ENCODE peak calls at places on chromosomes 16 and 17, in four cellular contexts. E is PC-9, B is heart right ventricle, G is lower leg skin. U is an unnamed sample.

GRCh38 chr16:24838554-24839266 is 7.1 kb upstream of the SLC5A11 start:
- DNase-seq in E (peak), B (no peak), G (no peak), U (no peak)

GRCh38 chr17:47615766-47616424 is 33.8 kb upstream of the KPNB1 start:
- DNase-seq in E (no peak), B (no peak), G (no peak), U (no peak)

GRCh38 chr17:60322056-60322387 is 69.9 kb downstream of the USP32 start:
- DNase-seq in E (no peak), B (no peak), G (no peak), U (no peak)

GRCh38 chr17:34511265-34511664 is 68.1 kb upstream of the TMEM132E start:
- DNase-seq in E (no peak), B (peak), G (no peak), U (no peak)

GRCh38 chr16:27224741-27225300 is 21.5 kb downstream of the KDM8 start:
- DNase-seq in E (no peak), B (no peak), G (no peak), U (no peak)

GRCh38 chr16:54501797-54502196 is 215.2 kb upstream of the IRX3 start:
- DNase-seq in E (no peak), B (no peak), G (no peak), U (no peak)

GRCh38 chr16:10408824-10409381 is 23.0 kb downstream of the ATF7IP2 start:
- DNase-seq in E (no peak), B (no peak), G (no peak), U (no peak)

GRCh38 chr16:27436921-27437650 is 35.1 kb downstream of the IL21R start:
- DNase-seq in E (no peak), B (no peak), G (no peak), U (no peak)

GRCh38 chr17:81004336-81005015 is 12.8 kb downstream of the CHMP6 start:
- DNase-seq in E (no peak), B (no peak), G (no peak), U (no peak)

GRCh38 chr17:39461911-39462641 is 790 bp downstream of the CDK12 start:
- DNase-seq in E (no peak), B (peak), G (peak), U (no peak)

GRCh38 chr16:1277945-1278282 is 22.0 kb downstream of the TPSD1 start:
- DNase-seq in E (no peak), B (no peak), G (no peak), U (no peak)

GRCh38 chr17:71458322-71458721 is 662.5 kb upstream of the SOX9 start:
- DNase-seq in E (no peak), B (no peak), G (no peak), U (no peak)

GRCh38 chr17:82956726-82957468 is 117.1 kb upstream of the ZNF750 start:
- DNase-seq in E (no peak), B (no peak), G (no peak), U (no peak)

GRCh38 chr17:9473716-9474115 is 101.9 kb downstream of the STX8 start:
- DNase-seq in E (no peak), B (no peak), G (no peak), U (no peak)

GRCh38 chr17:77504652-77505459 is 364.1 kb downstream of the SEC14L1 start:
- DNase-seq in E (no peak), B (no peak), G (no peak), U (no peak)

GRCh38 chr17:145671-146541 is 8.5 kb downstream of the SCGB1C2 start:
- DNase-seq in E (no peak), B (no peak), G (peak), U (no peak)

GRCh38 chr17:78379134-78379497 is 667 bp downstream of the PGS1 start:
- DNase-seq in E (no peak), B (no peak), G (no peak), U (no peak)

GRCh38 chr17:44796731-44797130 is 33.4 kb downstream of the GJC1 start:
- DNase-seq in E (no peak), B (no peak), G (no peak), U (no peak)

GRCh38 chr17:41678907-41679739 is 9.6 kb upstream of the EIF1 start:
- DNase-seq in E (peak), B (no peak), G (no peak), U (no peak)

GRCh38 chr16:85553436-85554113 is 59.5 kb upstream of the GSE1 start:
- DNase-seq in E (peak), B (peak), G (no peak), U (no peak)

GRCh38 chr17:37110816-37111215 is 162.1 kb downstream of the AATF start:
- DNase-seq in E (no peak), B (no peak), G (no peak), U (no peak)

GRCh38 chr17:34091975-34092374 is 163.1 kb upstream of the CCL2 start:
- DNase-seq in E (no peak), B (no peak), G (no peak), U (no peak)

GRCh38 chr17:33778505-33779398 is 476.3 kb upstream of the CCL2 start:
- DNase-seq in E (peak), B (no peak), G (peak), U (peak)

GRCh38 chr16:30142672-30143346 is 19.8 kb upstream of the MAPK3 start:
- DNase-seq in E (peak), B (no peak), G (no peak), U (no peak)

GRCh38 chr17:71986886-71987285 is 133.9 kb upstream of the SOX9 start:
- DNase-seq in E (no peak), B (no peak), G (no peak), U (no peak)

GRCh38 chr16:87295259-87295658 is 21.9 kb downstream of the C16orf95 start:
- DNase-seq in E (no peak), B (no peak), G (no peak), U (no peak)

GRCh38 chr16:75821117-75821516 is 94.8 kb upstream of the CPHXL start:
- DNase-seq in E (no peak), B (no peak), G (no peak), U (no peak)

GRCh38 chr16:4290236-4290830 is 17.5 kb upstream of the TFAP4 start:
- DNase-seq in E (peak), B (no peak), G (no peak), U (no peak)

GRCh38 chr17:63754046-63754445 is 12.4 kb upstream of the STRADA start:
- DNase-seq in E (no peak), B (no peak), G (no peak), U (no peak)

GRCh38 chr17:6752068-6752909 is 3.6 kb upstream of the XAF1 start:
- DNase-seq in E (peak), B (peak), G (peak), U (peak)

GRCh38 chr17:35856603-35857002 is 12.1 kb downstream of the HEATR9 start:
- DNase-seq in E (no peak), B (no peak), G (no peak), U (no peak)

GRCh38 chr16:50154369-50154947 is 1.4 kb downstream of the TENT4B start:
- DNase-seq in E (no peak), B (no peak), G (no peak), U (no peak)

GRCh38 chr16:3175157-3176153 is 12.5 kb upstream of the OR1F1 start:
- DNase-seq in E (peak), B (no peak), G (no peak), U (no peak)

DNA sequence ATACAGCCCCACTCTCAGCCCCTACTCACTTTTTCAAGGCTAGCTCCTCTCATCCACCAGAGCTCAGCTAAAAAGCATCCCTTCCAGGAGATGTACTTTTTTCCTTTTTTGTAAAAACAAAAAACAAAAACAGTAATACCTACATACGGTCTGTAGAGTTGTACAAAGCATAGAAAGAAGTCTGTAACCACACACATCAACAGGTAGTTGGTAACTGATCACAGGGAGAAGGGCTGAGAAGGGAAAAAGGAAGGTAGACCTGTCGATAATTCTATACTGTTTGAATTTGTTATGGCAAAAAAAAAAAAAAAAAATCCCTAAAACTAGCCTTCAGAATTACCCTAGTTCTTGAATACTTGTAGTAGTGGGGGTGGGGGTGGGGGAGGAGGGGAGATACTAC is 874 bp downstream of the SLC25A19 start:
- DNase-seq in E (no peak), B (no peak), G (no peak), U (no peak)
- H3K4me3 ChIP-seq in E (peak), B (peak), G (no peak), U (peak)

GRCh38 chr17:4605826-4606225 is 21.5 kb downstream of the SMTNL2 start:
- DNase-seq in E (no peak), B (peak), G (no peak), U (no peak)
- TF ChIP-seq CTCF in E (no peak), B (no peak), G (no peak), U (no peak)

GRCh38 chr17:61395409-61395982 is 4.1 kb upstream of the TBX2 start:
- DNase-seq in E (no peak), B (no peak), G (no peak), U (no peak)
- H3K4me3 ChIP-seq in E (no peak), B (peak), G (no peak), U (no peak)

GRCh38 chr16:88968589-88969280 is 8.3 kb downstream of the CBFA2T3 start:
- DNase-seq in E (no peak), B (peak), G (no peak), U (no peak)

GRCh38 chr16:88966986-88967799 is 9.8 kb downstream of the CBFA2T3 start:
- DNase-seq in E (no peak), B (peak), G (no peak), U (no peak)

GRCh38 chr16:88965826-88966480 is 11.1 kb downstream of the CBFA2T3 start:
- DNase-seq in E (no peak), B (peak), G (no peak), U (no peak)

GRCh38 chr16:88969361-88969831 is 7.6 kb downstream of the CBFA2T3 start:
- DNase-seq in E (no peak), B (peak), G (no peak), U (no peak)

GRCh38 chr16:88967800-88968588 is 9.0 kb downstream of the CBFA2T3 start:
- DNase-seq in E (no peak), B (peak), G (no peak), U (no peak)
- TF ChIP-seq CTCF in E (no peak), B (no peak), G (no peak), U (no peak)

GRCh38 chr16:57620316-57621231 is 7.9 kb upstream of the ADGRG1 start:
- DNase-seq in E (peak), B (no peak), G (peak), U (no peak)
- H3K4me3 ChIP-seq in E (peak), B (no peak), G (no peak), U (no peak)

DNA sequence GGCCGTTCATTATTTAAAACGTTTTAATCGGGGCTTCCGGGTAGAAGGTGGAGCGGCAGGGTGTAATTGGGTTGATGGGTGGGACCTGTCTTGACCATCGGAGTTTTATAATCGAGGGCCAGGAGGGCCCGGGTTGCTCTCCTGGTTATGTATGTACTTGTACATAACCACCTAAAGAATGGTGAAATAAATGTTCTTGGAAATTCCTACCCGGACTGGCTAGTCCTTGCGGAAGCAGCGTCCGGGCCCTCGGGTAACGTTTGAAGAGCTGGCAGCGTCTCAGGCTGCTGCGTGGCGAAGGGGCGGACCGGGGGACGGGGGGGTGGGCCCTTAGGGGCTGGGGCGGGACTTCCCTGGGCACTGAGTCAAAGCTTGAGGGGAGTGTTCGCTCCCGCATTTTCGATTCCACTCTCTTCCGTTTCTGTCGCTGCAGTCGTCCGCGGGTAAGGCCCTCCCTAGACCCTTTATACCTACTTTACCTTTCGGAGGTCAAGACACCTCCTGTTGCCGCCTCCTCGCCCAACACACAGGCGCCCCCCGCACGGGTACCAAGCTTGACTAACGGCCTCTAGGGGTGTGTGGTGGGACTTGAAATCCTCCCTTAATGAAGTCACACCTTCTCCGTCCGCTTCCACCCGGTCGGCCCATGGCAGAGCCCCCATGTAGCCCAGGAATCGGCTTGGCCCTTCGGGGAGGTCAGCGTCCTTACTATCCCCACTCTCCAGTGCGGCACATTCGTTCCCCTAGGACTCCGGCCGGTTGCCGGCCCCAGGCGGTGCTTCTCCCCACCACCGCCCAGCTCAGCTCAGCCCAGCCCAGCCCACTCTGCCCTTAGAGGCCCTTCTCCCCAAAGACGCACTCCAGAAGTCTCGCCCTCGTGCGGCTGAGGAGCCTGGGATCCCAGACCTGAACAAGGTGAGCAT is at the start of gene TMEM106A:
- DNase-seq in E (peak), B (peak), G (peak), U (peak)
- TF ChIP-seq CTCF in E (peak), B (peak), G (no peak), U (peak)

U was measured in AG04449.